ENCODE peak calls at places on chromosomes 16 and 17, in eight cellular contexts. One of them, this sample, is unnamed.

GRCh38 chr17:17713839-17714238 is 32.6 kb downstream of the RAI1 start:
- DNase-seq in endodermal cell: no peak
- DNase-seq in uterus: no peak
- DNase-seq in A549: no peak
- DNase-seq in IMR-90: peak; percentile 55
- DNase-seq in neural progenitor cell: no peak
- DNase-seq in mesendoderm: no peak
- DNase-seq in CD8-positive, alpha-beta T cell: no peak
- DNase-seq in this sample: peak; percentile 49

GRCh38 chr16:54266363-54266955 is 20.1 kb downstream of the IRX3 start:
- DNase-seq in endodermal cell: no peak
- DNase-seq in uterus: no peak
- DNase-seq in A549: no peak
- DNase-seq in IMR-90: no peak
- DNase-seq in neural progenitor cell: no peak
- DNase-seq in mesendoderm: no peak
- DNase-seq in CD8-positive, alpha-beta T cell: no peak
- DNase-seq in this sample: no peak

GRCh38 chr17:83077411-83077810 is 2.0 kb upstream of the METRNL start:
- DNase-seq in endodermal cell: peak; percentile 54
- DNase-seq in uterus: no peak
- DNase-seq in A549: no peak
- DNase-seq in IMR-90: no peak
- DNase-seq in neural progenitor cell: no peak
- DNase-seq in mesendoderm: no peak
- DNase-seq in CD8-positive, alpha-beta T cell: no peak
- DNase-seq in this sample: no peak

GRCh38 chr16:29825145-29826044 is 5.1 kb downstream of the MVP start:
- DNase-seq in endodermal cell: peak; percentile 65
- DNase-seq in uterus: peak; percentile 74
- DNase-seq in A549: peak; percentile 78
- DNase-seq in IMR-90: peak; percentile 90
- DNase-seq in neural progenitor cell: peak; percentile 41
- DNase-seq in mesendoderm: peak; percentile 47
- DNase-seq in CD8-positive, alpha-beta T cell: no peak
- DNase-seq in this sample: no peak

GRCh38 chr17:29918016-29918415 is 12.0 kb downstream of the SSH2 start:
- DNase-seq in endodermal cell: no peak
- DNase-seq in uterus: no peak
- DNase-seq in A549: no peak
- DNase-seq in IMR-90: no peak
- DNase-seq in neural progenitor cell: no peak
- DNase-seq in mesendoderm: no peak
- DNase-seq in CD8-positive, alpha-beta T cell: no peak
- DNase-seq in this sample: no peak

GRCh38 chr16:56861092-56861610 is 3.9 kb upstream of the SLC12A3 start:
- DNase-seq in endodermal cell: peak; percentile 79
- DNase-seq in uterus: no peak
- DNase-seq in A549: no peak
- DNase-seq in IMR-90: no peak
- DNase-seq in neural progenitor cell: peak; percentile 68
- DNase-seq in mesendoderm: peak; percentile 98
- DNase-seq in CD8-positive, alpha-beta T cell: no peak
- DNase-seq in this sample: no peak

GRCh38 chr17:12605222-12605621 is 60.5 kb upstream of the MYOCD start:
- DNase-seq in endodermal cell: no peak
- DNase-seq in uterus: no peak
- DNase-seq in A549: no peak
- DNase-seq in IMR-90: peak; percentile 81
- DNase-seq in neural progenitor cell: no peak
- DNase-seq in mesendoderm: no peak
- DNase-seq in CD8-positive, alpha-beta T cell: no peak
- DNase-seq in this sample: no peak

GRCh38 chr17:29151567-29151966 is 28.6 kb downstream of the MYO18A start:
- DNase-seq in endodermal cell: peak; percentile 82
- DNase-seq in uterus: no peak
- DNase-seq in A549: peak; percentile 62
- DNase-seq in IMR-90: peak; percentile 73
- DNase-seq in neural progenitor cell: peak; percentile 38
- DNase-seq in mesendoderm: peak; percentile 94
- DNase-seq in CD8-positive, alpha-beta T cell: no peak
- DNase-seq in this sample: no peak

GRCh38 chr17:16516594-16517018 is 24.6 kb upstream of the LRRC75A start:
- DNase-seq in endodermal cell: peak; percentile 84
- DNase-seq in uterus: peak; percentile 71
- DNase-seq in A549: peak; percentile 63
- DNase-seq in IMR-90: peak; percentile 80
- DNase-seq in neural progenitor cell: peak; percentile 54
- DNase-seq in mesendoderm: peak; percentile 75
- DNase-seq in CD8-positive, alpha-beta T cell: no peak
- DNase-seq in this sample: no peak

GRCh38 chr16:3157229-3158013 is 22.6 kb downstream of the ZNF213 start:
- DNase-seq in endodermal cell: peak; percentile 96
- DNase-seq in uterus: peak; percentile 83
- DNase-seq in A549: peak; percentile 81
- DNase-seq in IMR-90: peak; percentile 98
- DNase-seq in neural progenitor cell: peak; percentile 78
- DNase-seq in mesendoderm: peak; percentile 99
- DNase-seq in CD8-positive, alpha-beta T cell: peak; percentile 37
- DNase-seq in this sample: peak; percentile 65

GRCh38 chr16:81471882-81472281 is 27.3 kb downstream of the CMIP start:
- DNase-seq in endodermal cell: no peak
- DNase-seq in uterus: no peak
- DNase-seq in A549: no peak
- DNase-seq in IMR-90: no peak
- DNase-seq in neural progenitor cell: no peak
- DNase-seq in mesendoderm: no peak
- DNase-seq in CD8-positive, alpha-beta T cell: no peak
- DNase-seq in this sample: no peak

GRCh38 chr16:2663553-2664521 is 18.5 kb upstream of the KCTD5 start:
- DNase-seq in endodermal cell: no peak
- DNase-seq in uterus: peak; percentile 80
- DNase-seq in A549: no peak
- DNase-seq in IMR-90: no peak
- DNase-seq in neural progenitor cell: no peak
- DNase-seq in mesendoderm: no peak
- DNase-seq in CD8-positive, alpha-beta T cell: no peak
- DNase-seq in this sample: no peak

GRCh38 chr17:1171953-1172352 is 7.8 kb downstream of the ABR start:
- DNase-seq in endodermal cell: no peak
- DNase-seq in uterus: no peak
- DNase-seq in A549: no peak
- DNase-seq in IMR-90: no peak
- DNase-seq in neural progenitor cell: no peak
- DNase-seq in mesendoderm: no peak
- DNase-seq in CD8-positive, alpha-beta T cell: no peak
- DNase-seq in this sample: no peak

GRCh38 chr17:1173456-1174370 is 6.1 kb downstream of the ABR start:
- DNase-seq in endodermal cell: no peak
- DNase-seq in uterus: no peak
- DNase-seq in A549: no peak
- DNase-seq in IMR-90: no peak
- DNase-seq in neural progenitor cell: no peak
- DNase-seq in mesendoderm: no peak
- DNase-seq in CD8-positive, alpha-beta T cell: no peak
- DNase-seq in this sample: no peak

GRCh38 chr17:1177099-1177996 is 2.4 kb downstream of the ABR start:
- DNase-seq in endodermal cell: no peak
- DNase-seq in uterus: peak; percentile 67
- DNase-seq in A549: no peak
- DNase-seq in IMR-90: peak; percentile 44
- DNase-seq in neural progenitor cell: no peak
- DNase-seq in mesendoderm: peak; percentile 44
- DNase-seq in CD8-positive, alpha-beta T cell: no peak
- DNase-seq in this sample: no peak

GRCh38 chr17:1170739-1171138 is 9.0 kb downstream of the ABR start:
- DNase-seq in endodermal cell: peak; percentile 77
- DNase-seq in uterus: no peak
- DNase-seq in A549: no peak
- DNase-seq in IMR-90: no peak
- DNase-seq in neural progenitor cell: no peak
- DNase-seq in mesendoderm: no peak
- DNase-seq in CD8-positive, alpha-beta T cell: no peak
- DNase-seq in this sample: no peak

DNA sequence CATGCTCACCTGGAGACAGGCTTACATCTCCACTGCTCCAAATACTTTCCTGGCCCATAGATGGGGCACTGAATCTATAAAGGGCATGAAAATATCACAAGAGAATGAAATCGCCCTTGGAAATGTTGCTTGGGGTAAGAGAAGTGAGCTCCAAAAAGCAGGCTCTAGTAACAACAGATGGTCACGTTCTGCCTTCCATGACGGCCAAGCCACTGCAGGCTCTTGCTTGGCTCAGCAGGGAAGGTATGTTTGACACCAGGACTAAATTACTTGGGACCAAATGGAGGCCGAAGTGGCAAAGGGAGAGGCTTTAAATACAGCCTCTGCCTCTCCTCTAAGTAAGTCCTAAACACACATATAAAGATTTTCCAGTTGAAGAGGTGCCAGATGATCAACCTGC is 5.3 kb downstream of the ABR start:
- DNase-seq in endodermal cell: no peak
- DNase-seq in uterus: no peak
- DNase-seq in A549: no peak
- DNase-seq in IMR-90: no peak
- DNase-seq in neural progenitor cell: no peak
- DNase-seq in mesendoderm: no peak
- DNase-seq in CD8-positive, alpha-beta T cell: no peak
- DNase-seq in this sample: no peak
- H3K4me1 ChIP-seq in endodermal cell: no peaks in the 10 kb centered on the region
- H3K4me1 ChIP-seq in uterus: peaks cover 14% of the 10 kb centered on the region
- H3K4me1 ChIP-seq in A549: peaks cover 6% of the 10 kb centered on the region
- H3K4me1 ChIP-seq in IMR-90: peaks cover 11% of the 10 kb centered on the region
- H3K4me1 ChIP-seq in neural progenitor cell: peaks cover 6% of the 10 kb centered on the region
- H3K4me1 ChIP-seq in mesendoderm: no peaks in the 10 kb centered on the region
- H3K4me1 ChIP-seq in CD8-positive, alpha-beta T cell: peaks cover 13% of the 10 kb centered on the region
- H3K4me1 ChIP-seq in this sample: peaks cover 13% of the 10 kb centered on the region

DNA sequence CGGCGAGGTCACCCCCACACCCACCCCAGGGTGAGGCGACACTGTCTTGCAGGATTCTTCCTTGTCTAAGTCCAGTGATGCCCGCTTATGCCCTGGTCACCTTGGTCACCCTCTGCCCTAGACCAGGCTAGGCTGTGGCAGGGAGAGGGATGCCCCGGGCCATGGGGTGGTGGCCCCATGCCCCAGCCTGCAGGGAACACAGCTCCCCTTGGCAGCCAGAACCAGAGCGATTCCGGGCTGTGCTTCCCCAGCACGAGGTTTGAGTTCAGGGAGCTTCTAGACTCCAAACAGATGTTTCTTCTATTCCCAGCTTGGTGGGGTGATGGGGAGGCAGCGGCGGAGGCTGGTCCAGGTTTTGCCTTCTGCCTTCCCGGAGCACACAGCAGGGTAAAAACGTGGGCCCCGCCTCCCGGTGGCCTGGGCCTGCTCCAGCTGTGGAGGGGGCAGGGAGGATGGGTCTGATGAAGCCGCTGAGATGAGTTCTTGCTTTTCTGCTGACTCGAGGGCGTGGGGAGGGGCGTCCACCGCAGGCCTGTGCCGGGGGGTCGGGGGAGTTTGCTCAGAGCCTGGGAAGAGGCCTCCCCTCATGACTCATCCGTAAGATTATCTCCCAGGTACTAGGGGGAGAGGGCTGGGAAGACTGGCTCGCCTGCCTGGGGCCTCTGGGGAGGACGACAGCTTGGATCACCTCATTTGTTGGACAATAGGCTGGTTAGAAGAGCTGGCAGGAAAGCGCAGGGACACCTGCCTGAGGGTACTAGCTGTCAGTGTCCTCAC is 15.4 kb downstream of the SMTNL2 start:
- DNase-seq in endodermal cell: peak; percentile 96
- DNase-seq in uterus: peak; percentile 74
- DNase-seq in A549: no peak
- DNase-seq in IMR-90: peak; percentile 15
- DNase-seq in neural progenitor cell: peak; percentile 70
- DNase-seq in mesendoderm: peak; percentile 87
- DNase-seq in CD8-positive, alpha-beta T cell: no peak
- DNase-seq in this sample: peak; percentile 50
- H3K4me1 ChIP-seq in endodermal cell: peaks cover 11% of the 10 kb centered on the region
- H3K4me1 ChIP-seq in uterus: peaks cover 16% of the 10 kb centered on the region
- H3K4me1 ChIP-seq in A549: peaks cover 5% of the 10 kb centered on the region
- H3K4me1 ChIP-seq in IMR-90: peaks cover 20% of the 10 kb centered on the region
- H3K4me1 ChIP-seq in neural progenitor cell: peaks cover 25% of the 10 kb centered on the region
- H3K4me1 ChIP-seq in mesendoderm: peaks cover 7% of the 10 kb centered on the region
- H3K4me1 ChIP-seq in CD8-positive, alpha-beta T cell: peaks cover 6% of the 10 kb centered on the region
- H3K4me1 ChIP-seq in this sample: peaks cover 6% of the 10 kb centered on the region

GRCh38 chr16:88883946-88884345 is 17.5 kb upstream of the PABPN1L start:
- DNase-seq in endodermal cell: no peak
- DNase-seq in uterus: no peak
- DNase-seq in A549: no peak
- DNase-seq in IMR-90: no peak
- DNase-seq in neural progenitor cell: no peak
- DNase-seq in mesendoderm: no peak
- DNase-seq in CD8-positive, alpha-beta T cell: no peak
- DNase-seq in this sample: no peak

GRCh38 chr16:88884569-88885271 is 18.3 kb upstream of the PABPN1L start:
- DNase-seq in endodermal cell: no peak
- DNase-seq in uterus: no peak
- DNase-seq in A549: no peak
- DNase-seq in IMR-90: no peak
- DNase-seq in neural progenitor cell: no peak
- DNase-seq in mesendoderm: no peak
- DNase-seq in CD8-positive, alpha-beta T cell: no peak
- DNase-seq in this sample: no peak

GRCh38 chr16:88886915-88887521 is 20.6 kb upstream of the PABPN1L start:
- DNase-seq in endodermal cell: no peak
- DNase-seq in uterus: peak; percentile 76
- DNase-seq in A549: no peak
- DNase-seq in IMR-90: peak; percentile 36
- DNase-seq in neural progenitor cell: no peak
- DNase-seq in mesendoderm: no peak
- DNase-seq in CD8-positive, alpha-beta T cell: no peak
- DNase-seq in this sample: peak; percentile 56

GRCh38 chr16:88886311-88886914 is 20.0 kb upstream of the PABPN1L start:
- DNase-seq in endodermal cell: no peak
- DNase-seq in uterus: no peak
- DNase-seq in A549: no peak
- DNase-seq in IMR-90: no peak
- DNase-seq in neural progenitor cell: no peak
- DNase-seq in mesendoderm: no peak
- DNase-seq in CD8-positive, alpha-beta T cell: no peak
- DNase-seq in this sample: no peak

GRCh38 chr16:88885693-88886253 is 19.3 kb upstream of the PABPN1L start:
- DNase-seq in endodermal cell: no peak
- DNase-seq in uterus: no peak
- DNase-seq in A549: no peak
- DNase-seq in IMR-90: no peak
- DNase-seq in neural progenitor cell: no peak
- DNase-seq in mesendoderm: no peak
- DNase-seq in CD8-positive, alpha-beta T cell: no peak
- DNase-seq in this sample: no peak
- H3K4me1 ChIP-seq in endodermal cell: no peaks in the 10 kb centered on the region
- H3K4me1 ChIP-seq in uterus: no peaks in the 10 kb centered on the region
- H3K4me1 ChIP-seq in A549: peaks cover 10% of the 10 kb centered on the region
- H3K4me1 ChIP-seq in IMR-90: peaks cover 8% of the 10 kb centered on the region
- H3K4me1 ChIP-seq in neural progenitor cell: peaks cover 1% of the 10 kb centered on the region
- H3K4me1 ChIP-seq in mesendoderm: no peaks in the 10 kb centered on the region
- H3K4me1 ChIP-seq in CD8-positive, alpha-beta T cell: no peaks in the 10 kb centered on the region
- H3K4me1 ChIP-seq in this sample: peaks cover 15% of the 10 kb centered on the region

GRCh38 chr17:15249487-15249886 is 15.6 kb downstream of the PMP22 start:
- DNase-seq in endodermal cell: peak; percentile 31
- DNase-seq in uterus: no peak
- DNase-seq in A549: no peak
- DNase-seq in IMR-90: no peak
- DNase-seq in neural progenitor cell: no peak
- DNase-seq in mesendoderm: no peak
- DNase-seq in CD8-positive, alpha-beta T cell: no peak
- DNase-seq in this sample: no peak
- H3K4me1 ChIP-seq in endodermal cell: peaks cover 3% of the 10 kb centered on the region
- H3K4me1 ChIP-seq in uterus: peaks cover 11% of the 10 kb centered on the region
- H3K4me1 ChIP-seq in A549: no peaks in the 10 kb centered on the region
- H3K4me1 ChIP-seq in IMR-90: peaks cover 4% of the 10 kb centered on the region
- H3K4me1 ChIP-seq in neural progenitor cell: no peaks in the 10 kb centered on the region
- H3K4me1 ChIP-seq in mesendoderm: no peaks in the 10 kb centered on the region
- H3K4me1 ChIP-seq in CD8-positive, alpha-beta T cell: no peaks in the 10 kb centered on the region
- H3K4me1 ChIP-seq in this sample: peaks cover 48% of the 10 kb centered on the region